ENCODE peak calls at places on chromosomes 7 and 10, in six cellular contexts. R is WTC11, X is AG04450, I is coronary artery, L is GM13977, G is neural crest cell. E is an unnamed sample.

GRCh38 chr10:80126876-80127275 is 5.7 kb upstream of the PLAC9 start:
- DNase-seq in L (no peak), R (peak), G (no peak), X (no peak), I (no peak), E (no peak)

GRCh38 chr10:79424221-79425073 is 21.0 kb downstream of the ZCCHC24 start:
- DNase-seq in R (no peak), X (no peak), I (no peak), G (no peak), L (no peak), E (no peak)

GRCh38 chr7:30968294-30968693 is 4.5 kb downstream of the GHRHR start:
- DNase-seq in R (no peak), I (no peak), G (no peak), X (no peak), L (no peak), E (no peak)

GRCh38 chr7:39493929-39494328 is 72.3 kb upstream of the YAE1 start:
- DNase-seq in I (no peak), L (no peak), G (no peak), X (no peak), R (no peak), E (no peak)

GRCh38 chr7:113289140-113289740 is 170.9 kb upstream of the SMIM30 start:
- DNase-seq in L (peak), R (no peak), G (no peak), I (no peak), X (no peak), E (peak)

GRCh38 chr7:101581891-101582290 is 47.2 kb downstream of the MYL10 start:
- DNase-seq in G (no peak), R (no peak), L (peak), X (no peak), I (peak), E (peak)

GRCh38 chr10:6033954-6034353 is 28.2 kb downstream of the IL2RA start:
- DNase-seq in L (no peak), G (no peak), R (no peak), I (no peak), X (no peak), E (no peak)

GRCh38 chr10:84665883-84666463 is 337.6 kb downstream of the CCSER2 start:
- DNase-seq in L (peak), I (no peak), X (no peak), R (peak), G (no peak), E (peak)

GRCh38 chr7:80896856-80897598 is 21.8 kb downstream of the SEMA3C start:
- DNase-seq in X (no peak), R (no peak), L (no peak), G (no peak), I (no peak), E (no peak)

GRCh38 chr10:79562135-79562756 is 2.0 kb upstream of the SFTPA2 start:
- DNase-seq in I (no peak), X (peak), G (peak), L (peak), R (peak), E (peak)

GRCh38 chr7:47819054-47819920 is 129.0 kb downstream of the PKD1L1 start:
- DNase-seq in L (peak), G (peak), I (no peak), X (peak), R (peak), E (peak)

GRCh38 chr10:110634527-110635209 is 9.5 kb upstream of the RBM20 start:
- DNase-seq in I (no peak), G (no peak), X (no peak), L (no peak), R (no peak), E (no peak)

GRCh38 chr7:79461660-79462059 is 8.2 kb upstream of the MAGI2 start:
- DNase-seq in X (peak), R (no peak), G (no peak), L (no peak), I (no peak), E (no peak)

GRCh38 chr7:31633454-31633853 is 53.6 kb upstream of the PPP1R17 start:
- DNase-seq in X (no peak), G (no peak), L (no peak), R (no peak), I (no peak), E (no peak)

GRCh38 chr7:10122573-10123100 is 851.0 kb upstream of the PHF14 start:
- DNase-seq in G (peak), L (no peak), I (no peak), X (no peak), R (no peak), E (no peak)

GRCh38 chr10:112698774-112699173 is 251.3 kb upstream of the TCF7L2 start:
- DNase-seq in X (no peak), R (no peak), I (no peak), G (no peak), L (no peak), E (no peak)

GRCh38 chr7:84701524-84702306 is 485.1 kb downstream of the SEMA3D start:
- DNase-seq in L (no peak), R (no peak), X (peak), G (no peak), I (no peak), E (no peak)

GRCh38 chr10:73771722-73772279 is 10.0 kb upstream of the CHCHD1 start:
- DNase-seq in R (peak), G (no peak), X (peak), L (no peak), I (no peak), E (peak)

GRCh38 chr10:122102146-122102866 is 113.3 kb downstream of the TACC2 start:
- DNase-seq in X (no peak), L (no peak), R (no peak), I (peak), G (no peak), E (no peak)

GRCh38 chr10:24272374-24272773 is 63.4 kb downstream of the KIAA1217 start:
- DNase-seq in I (no peak), R (no peak), L (no peak), X (no peak), G (no peak), E (no peak)

GRCh38 chr10:28674782-28675181 is 2.5 kb upstream of the BAMBI start:
- DNase-seq in I (no peak), G (no peak), X (no peak), L (no peak), R (no peak), E (no peak)

GRCh38 chr10:68099736-68100135 is 9.6 kb upstream of the MYPN start:
- DNase-seq in X (no peak), G (no peak), I (no peak), L (no peak), R (no peak), E (no peak)

GRCh38 chr7:99419323-99420021 is 10.7 kb downstream of the BUD31 start:
- DNase-seq in G (no peak), X (no peak), R (no peak), I (no peak), L (no peak), E (no peak)

GRCh38 chr7:825386-825785 is 6.9 kb upstream of the SUN1 start:
- DNase-seq in G (no peak), R (no peak), I (no peak), L (no peak), X (no peak), E (no peak)

GRCh38 chr7:143407296-143408246 is 1.1 kb downstream of the EPHA1 start:
- DNase-seq in G (no peak), R (no peak), L (no peak), I (no peak), X (no peak), E (peak)

GRCh38 chr7:24619978-24620377 is 46.7 kb downstream of the PALS2 start:
- DNase-seq in X (no peak), G (no peak), R (no peak), I (no peak), L (no peak), E (no peak)

GRCh38 chr10:103154464-103155299 is 38.4 kb downstream of the NT5C2 start:
- DNase-seq in I (no peak), X (no peak), L (no peak), G (no peak), R (no peak), E (no peak)

GRCh38 chr7:44087914-44088838 is 5.8 kb upstream of the POLM start:
- DNase-seq in I (peak), L (no peak), G (no peak), X (no peak), R (no peak), E (no peak)

GRCh38 chr10:97656777-97657176 is 16.3 kb downstream of the PI4K2A start:
- DNase-seq in L (no peak), X (no peak), G (no peak), I (no peak), R (no peak), E (no peak)

GRCh38 chr10:113026679-113027078 is 76.6 kb downstream of the TCF7L2 start:
- DNase-seq in I (no peak), R (no peak), G (no peak), X (peak), L (no peak), E (no peak)

GRCh38 chr7:94923412-94923811 is 16.0 kb downstream of the PPP1R9A start:
- DNase-seq in R (no peak), I (no peak), G (no peak), L (no peak), X (no peak), E (no peak)

GRCh38 chr7:103988468-103989199 is 824 bp downstream of the RELN start:
- DNase-seq in R (peak), L (no peak), I (no peak), G (no peak), X (no peak), E (peak)

GRCh38 chr10:70462349-70462984 is 16.1 kb upstream of the PALD1 start:
- DNase-seq in G (no peak), I (peak), X (no peak), R (no peak), L (no peak), E (no peak)

GRCh38 chr7:90111-91063 is 102.0 kb upstream of the FAM20C start:
- DNase-seq in R (no peak), I (no peak), X (no peak), L (no peak), G (no peak), E (no peak)

GRCh38 chr7:47758546-47758945 is 176.6 kb upstream of the TNS3 start:
- DNase-seq in I (no peak), R (no peak), L (no peak), X (no peak), G (no peak), E (no peak)

GRCh38 chr10:96642973-96643372 is 56.2 kb upstream of the TM9SF3 start:
- DNase-seq in G (peak), X (no peak), I (no peak), R (peak), L (peak), E (peak)

GRCh38 chr7:96481831-96482230 is 159.9 kb upstream of the SLC25A13 start:
- DNase-seq in G (no peak), R (no peak), X (no peak), L (no peak), I (no peak), E (no peak)

GRCh38 chr7:81944103-81944502 is 174.3 kb upstream of the HGF start:
- DNase-seq in I (no peak), L (no peak), R (no peak), X (no peak), G (no peak), E (no peak)

GRCh38 chr7:41861642-41862041 is 158.8 kb upstream of the INHBA start:
- DNase-seq in X (no peak), I (no peak), R (no peak), L (no peak), G (no peak), E (no peak)

GRCh38 chr10:29276251-29276850 is 12.5 kb upstream of the LYZL1 start:
- DNase-seq in R (no peak), X (no peak), L (no peak), G (no peak), I (no peak), E (no peak)

GRCh38 chr10:120573355-120573754 is 116.3 kb downstream of the PLPP4 start:
- DNase-seq in R (no peak), I (no peak), X (no peak), G (no peak), L (no peak), E (no peak)
- TF ChIP-seq CTCF in R (no peak), I (no peak), X (no peak), G (no peak), L (no peak), E (no peak)

DNA sequence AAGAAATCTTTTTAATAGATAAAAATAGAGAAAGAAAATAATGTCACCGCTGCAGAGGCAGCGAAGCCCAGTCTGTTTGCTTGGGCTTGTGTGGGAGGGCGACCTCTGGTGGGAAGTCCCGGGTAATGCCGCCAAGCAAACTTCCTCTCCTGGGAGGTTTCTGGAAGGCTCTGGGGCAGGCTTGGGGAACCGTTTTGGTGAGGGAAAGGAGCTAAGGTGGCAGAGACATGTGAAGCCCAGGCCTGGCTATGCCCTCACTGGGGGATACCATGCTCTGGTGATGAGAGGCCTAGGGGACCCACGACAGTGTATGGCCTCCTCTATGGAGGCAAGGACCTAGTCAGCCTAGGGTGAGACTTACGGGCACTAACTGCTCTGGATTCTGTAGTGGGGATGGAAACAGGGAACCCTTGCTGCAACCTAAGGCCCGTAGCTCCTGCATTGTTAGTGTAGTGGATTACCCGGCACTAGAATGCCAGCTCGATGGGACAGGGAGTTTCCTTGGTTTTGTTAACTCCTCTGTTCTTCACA is 605.1 kb downstream of the LRMDA start:
- DNase-seq in L (peak), X (peak), G (peak), R (peak), I (peak), E (peak)
- TF ChIP-seq CTCF in L (peak), X (peak), G (peak), R (peak), I (peak), E (peak)

DNA sequence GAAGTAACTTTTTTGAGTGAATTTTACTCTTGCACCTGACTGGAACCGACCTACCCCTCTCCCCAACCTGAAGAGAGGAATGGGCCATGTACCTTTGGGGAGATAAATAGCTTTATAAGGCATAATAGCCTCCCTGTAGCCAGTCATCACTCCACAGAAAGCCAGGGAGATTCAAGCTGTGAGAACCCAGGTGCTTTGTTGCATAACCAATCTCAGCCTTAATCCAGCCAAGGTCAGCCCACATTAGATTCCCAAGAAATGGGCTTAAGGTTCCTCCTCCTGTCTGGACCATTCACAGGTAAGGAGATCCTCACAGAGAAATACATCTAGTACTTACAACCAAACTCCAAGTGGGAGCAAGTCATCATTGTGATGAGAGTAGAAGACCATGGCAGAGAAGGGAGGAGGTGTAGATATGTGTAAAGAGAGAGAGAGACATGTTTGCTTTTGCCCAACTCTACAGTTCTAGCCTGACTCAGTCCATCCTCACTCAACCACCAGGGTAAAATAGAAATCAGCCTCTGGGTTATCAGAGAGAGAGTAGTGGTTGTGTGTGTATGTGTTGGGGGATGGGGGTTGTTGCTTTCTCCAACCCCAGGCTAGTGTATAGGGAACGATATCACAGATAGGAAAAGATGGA is 23.6 kb downstream of the SKIDA1 start:
- DNase-seq in X (no peak), G (no peak), I (no peak), R (no peak), L (no peak), E (no peak)
- TF ChIP-seq CTCF in X (no peak), G (no peak), I (no peak), R (no peak), L (no peak), E (no peak)

GRCh38 chr7:129041142-129041928 is 13.6 kb downstream of the TNPO3 start:
- DNase-seq in I (no peak), X (no peak), L (no peak), G (no peak), R (no peak), E (no peak)
- TF ChIP-seq CTCF in I (no peak), X (no peak), L (no peak), G (no peak), R (no peak), E (no peak)

DNA sequence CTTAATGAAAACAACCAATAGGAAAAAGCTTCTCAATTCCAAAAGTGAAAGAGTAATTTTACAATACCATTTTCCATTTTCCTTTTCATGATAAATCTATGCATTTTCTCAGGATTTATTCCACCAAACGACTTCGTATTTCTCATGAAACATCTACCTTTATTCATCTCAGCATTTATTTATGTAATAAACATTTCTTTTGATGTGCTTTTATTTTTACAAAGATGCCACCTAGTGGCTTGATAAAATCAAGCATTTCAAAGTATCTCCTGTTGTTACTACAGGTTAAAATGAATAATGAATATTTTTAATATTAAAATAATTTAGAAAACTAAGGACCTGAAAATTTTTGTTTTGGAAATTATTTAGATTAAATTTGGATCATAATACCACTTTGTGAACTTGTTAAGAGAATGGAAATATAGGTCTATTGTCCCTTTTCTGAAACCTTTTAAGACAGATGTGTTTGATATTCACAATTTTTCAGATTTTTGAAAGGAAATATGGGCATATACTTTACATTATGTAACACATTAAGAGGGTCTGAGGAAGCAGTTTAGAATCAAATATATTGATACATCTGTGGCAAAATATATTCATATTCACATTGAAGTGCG is 2.7 kb upstream of the IQUB start:
- DNase-seq in G (no peak), R (no peak), L (no peak), X (no peak), I (no peak), E (no peak)
- TF ChIP-seq CTCF in G (peak), R (no peak), L (peak), X (peak), I (no peak), E (peak)

DNA sequence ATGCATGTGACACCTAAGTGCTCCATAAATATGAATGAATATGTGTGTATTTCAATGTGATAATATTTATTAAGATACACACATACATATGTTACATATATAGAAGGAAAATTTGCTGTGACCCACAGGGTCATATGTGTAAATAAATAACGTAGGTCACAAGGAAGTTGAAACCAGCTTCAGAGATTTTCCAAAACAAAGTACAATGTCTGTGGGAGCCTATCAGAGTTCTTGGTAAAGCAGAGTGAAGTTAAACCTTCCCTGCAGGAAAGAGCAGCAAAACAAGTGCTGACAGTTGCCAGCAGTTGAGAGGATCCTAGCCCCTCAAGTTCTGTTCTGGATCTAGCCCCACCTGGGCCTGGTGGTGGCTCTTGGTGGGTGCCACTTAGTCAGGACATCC is 91.2 kb downstream of the CCNY start:
- DNase-seq in X (no peak), L (no peak), R (no peak), I (no peak), G (no peak), E (no peak)
- TF ChIP-seq CTCF in X (no peak), L (no peak), R (no peak), I (no peak), G (no peak), E (no peak)

E was measured in GM20000.